ENCODE peak calls at places on chromosomes 16 and 17, in four cellular contexts. D is cardiac muscle cell, P is right atrium auricular region, K is sigmoid colon. J is an unnamed sample.
A peak's percentile ranks its signal among the peaks of the same experiment; 100 is the strongest.

GRCh38 chr17:49486012-49486641 is 9.0 kb upstream of the NGFR start:
- DNase-seq in D (peak; percentile 36), P (no peak), K (no peak), J (no peak)

GRCh38 chr17:75010683-75011406 is 1.6 kb upstream of the MRPL58 start:
- DNase-seq in D (no peak), P (peak; percentile 65), K (peak; percentile 90), J (no peak)

GRCh38 chr17:58005031-58005727 is 1.9 kb downstream of the SRSF1 start:
- DNase-seq in D (no peak), P (no peak), K (no peak), J (no peak)

GRCh38 chr16:86251682-86252081 is 258.6 kb upstream of the FOXF1 start:
- DNase-seq in D (no peak), P (peak; percentile 11), K (no peak), J (no peak)

GRCh38 chr16:23991044-23991443 is 155.3 kb downstream of the PRKCB start:
- DNase-seq in D (no peak), P (no peak), K (no peak), J (no peak)

GRCh38 chr17:40112191-40112590 is 9.6 kb upstream of the MSL1 start:
- DNase-seq in D (no peak), P (no peak), K (peak; percentile 60), J (no peak)

GRCh38 chr17:48420823-48421222 is 9.2 kb downstream of the SKAP1 start:
- DNase-seq in D (no peak), P (no peak), K (no peak), J (no peak)

GRCh38 chr17:78679495-78680395 is 102.3 kb downstream of the CYTH1 start:
- DNase-seq in D (no peak), P (no peak), K (no peak), J (no peak)

GRCh38 chr17:47119746-47120520 is 69.2 kb downstream of the CDC27 start:
- DNase-seq in D (no peak), P (no peak), K (no peak), J (no peak)

GRCh38 chr17:71522383-71522782 is 598.4 kb upstream of the SOX9 start:
- DNase-seq in D (no peak), P (no peak), K (no peak), J (no peak)

GRCh38 chr16:69340095-69340644 is 598 bp downstream of the NIP7 start:
- DNase-seq in D (no peak), P (no peak), K (no peak), J (no peak)

GRCh38 chr16:22098538-22099255 is 6.4 kb downstream of the VWA3A start:
- DNase-seq in D (peak; percentile 49), P (no peak), K (no peak), J (no peak)

GRCh38 chr17:57424777-57425188 is 168.5 kb downstream of the MSI2 start:
- DNase-seq in D (no peak), P (no peak), K (no peak), J (no peak)

GRCh38 chr17:78883533-78884131 is 19.4 kb downstream of the CEP295NL start:
- DNase-seq in D (peak; percentile 60), P (peak; percentile 92), K (peak; percentile 95), J (peak; percentile 89)

GRCh38 chr17:19397556-19398041 is 10.6 kb upstream of the MFAP4 start:
- DNase-seq in D (no peak), P (no peak), K (no peak), J (no peak)

GRCh38 chr17:4969551-4970231 is 2.1 kb upstream of the SPAG7 start:
- DNase-seq in D (peak; percentile 32), P (no peak), K (peak; percentile 60), J (no peak)

GRCh38 chr17:55288356-55289105 is 23.8 kb downstream of the HLF start:
- DNase-seq in D (no peak), P (no peak), K (no peak), J (no peak)

GRCh38 chr16:55323637-55324490 is at the start of gene IRX6:
- DNase-seq in D (peak; percentile 77), P (no peak), K (no peak), J (no peak)

GRCh38 chr16:84886536-84887090 is 66.8 kb downstream of the CRISPLD2 start:
- DNase-seq in D (no peak), P (no peak), K (no peak), J (no peak)

GRCh38 chr17:5580367-5580766 is 3.9 kb downstream of the NLRP1 start:
- DNase-seq in D (no peak), P (no peak), K (no peak), J (no peak)

GRCh38 chr16:53456625-53457024 is 22.4 kb downstream of the RBL2 start:
- DNase-seq in D (no peak), P (no peak), K (no peak), J (no peak)

GRCh38 chr16:72986011-72986410 is 61.9 kb downstream of the ZFHX3 start:
- DNase-seq in D (no peak), P (peak; percentile 91), K (peak; percentile 90), J (no peak)

GRCh38 chr16:88685156-88686061 is 898 bp downstream of the SNAI3 start:
- DNase-seq in D (no peak), P (no peak), K (no peak), J (no peak)

GRCh38 chr17:4733073-4733531 is 1.9 kb downstream of the MED11 start:
- DNase-seq in D (no peak), P (no peak), K (no peak), J (no peak)

GRCh38 chr17:6323626-6324356 is 111.1 kb downstream of the AIPL1 start:
- DNase-seq in D (no peak), P (no peak), K (no peak), J (no peak)

GRCh38 chr17:41777157-41777578 is 9.3 kb downstream of the JUP start:
- DNase-seq in D (peak; percentile 25), P (no peak), K (peak; percentile 72), J (no peak)

GRCh38 chr16:49854227-49855203 is 1.4 kb downstream of the ZNF423 start:
- DNase-seq in D (peak; percentile 70), P (no peak), K (peak; percentile 76), J (no peak)

GRCh38 chr17:62062936-62063335 is 2.1 kb downstream of the MED13 start:
- DNase-seq in D (no peak), P (no peak), K (no peak), J (no peak)
- H3K27ac ChIP-seq in D (no peak overlapping the region), P (peak overlapping the region; percentile 20), K (no peak overlapping the region), J (no peak overlapping the region)

DNA sequence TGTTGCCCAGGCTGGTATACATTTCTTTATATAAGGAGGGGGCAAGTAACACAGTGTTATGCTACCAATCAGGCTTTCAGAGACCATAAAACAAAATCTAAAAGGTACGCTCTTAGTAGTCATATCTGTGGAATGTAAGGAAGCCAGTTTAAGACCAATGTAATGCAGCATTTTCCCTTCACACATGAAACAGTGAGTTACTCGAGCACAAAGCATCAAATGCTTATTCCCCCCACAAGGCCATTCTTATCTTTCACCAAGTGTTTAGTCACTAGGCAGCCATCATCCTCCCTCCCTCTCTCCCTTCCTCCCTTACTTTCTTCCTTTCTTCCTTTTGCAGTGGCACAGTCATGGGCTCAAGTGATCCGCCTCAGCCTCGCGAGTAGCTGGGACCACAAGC is 12.8 kb downstream of the HMOX2 start:
- DNase-seq in D (no peak), P (no peak), K (no peak), J (no peak)
- H3K27ac ChIP-seq in D (no peak overlapping the region), P (peak overlapping the region; percentile 11), K (no peak overlapping the region), J (no peak overlapping the region)

DNA sequence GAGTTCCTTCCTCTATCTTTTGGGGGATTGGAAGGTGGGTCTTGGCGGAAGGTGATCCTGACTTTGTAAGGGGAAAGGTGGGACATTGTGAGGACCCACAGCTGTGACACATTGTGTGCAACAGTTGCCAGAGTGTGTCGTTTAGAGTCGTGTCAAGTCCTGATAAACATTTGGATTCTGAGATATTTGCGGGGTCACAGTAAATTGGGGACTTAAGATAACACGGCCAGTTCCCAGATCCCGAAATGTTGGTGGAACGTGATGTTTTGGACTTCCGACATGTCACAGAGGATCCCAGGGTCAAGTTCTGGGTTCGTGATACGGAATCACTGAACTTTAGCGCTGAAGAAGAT is 648 bp downstream of the ATAD5 start:
- DNase-seq in D (peak; percentile 1), P (no peak), K (no peak), J (no peak)
- H3K27ac ChIP-seq in D (peak overlapping the region; percentile 84), P (no peak overlapping the region), K (no peak overlapping the region), J (peak overlapping the region; percentile 23)

GRCh38 chr16:79365687-79366086 is 234.8 kb downstream of the MAF start:
- DNase-seq in D (no peak), P (no peak), K (no peak), J (no peak)

GRCh38 chr16:79361132-79361751 is 239.3 kb downstream of the MAF start:
- DNase-seq in D (no peak), P (no peak), K (no peak), J (no peak)

GRCh38 chr16:79363484-79363883 is 237.1 kb downstream of the MAF start:
- DNase-seq in D (no peak), P (no peak), K (no peak), J (no peak)

GRCh38 chr16:79362312-79362970 is 238.1 kb downstream of the MAF start:
- DNase-seq in D (no peak), P (no peak), K (no peak), J (no peak)

GRCh38 chr16:79363035-79363434 is 237.5 kb downstream of the MAF start:
- DNase-seq in D (no peak), P (no peak), K (no peak), J (no peak)
- H3K27ac ChIP-seq in D (no peak overlapping the region), P (no peak overlapping the region), K (no peak overlapping the region), J (no peak overlapping the region)